ENCODE peak calls at places on chromosomes 6 and 20, in eight cellular contexts. S is suprapubic skin, A is cardiac muscle cell, N is SK-N-SH, I is AG09309, O is AG10803, J is Panc1, E is choroid plexus epithelial cell. M is an unnamed sample.

GRCh38 chr6:72182337-72183246 is 296.2 kb downstream of the RIMS1 start:
- DNase-seq in N (peak), I (no peak), S (no peak), J (no peak), E (peak), A (peak), O (peak), M (no peak)

GRCh38 chr6:112827793-112828192 is 480.7 kb downstream of the RFPL4B start:
- DNase-seq in N (no peak), I (no peak), S (no peak), J (no peak), O (peak), A (no peak), E (no peak), M (no peak)

GRCh38 chr6:147486683-147487082 is 21.8 kb upstream of the SAMD5 start:
- DNase-seq in S (no peak), E (no peak), N (no peak), O (no peak), J (no peak), A (no peak), I (no peak), M (no peak)

GRCh38 chr6:55255061-55255571 is 72.2 kb upstream of the GFRAL start:
- DNase-seq in A (no peak), E (no peak), O (no peak), J (no peak), S (no peak), I (no peak), N (no peak), M (no peak)

GRCh38 chr6:168908887-168909286 is 344.8 kb downstream of the THBS2 start:
- DNase-seq in E (peak), J (no peak), O (peak), I (peak), A (no peak), S (no peak), N (no peak), M (no peak)

GRCh38 chr20:53413188-53413631 is 180.4 kb downstream of the ZNF217 start:
- DNase-seq in J (peak), O (no peak), A (peak), S (no peak), I (no peak), N (no peak), E (peak), M (no peak)

GRCh38 chr6:168159503-168159902 is 80.5 kb upstream of the FRMD1 start:
- DNase-seq in S (no peak), I (no peak), O (no peak), A (no peak), N (no peak), E (no peak), J (no peak), M (no peak)

GRCh38 chr6:72533601-72534000 is 88.3 kb upstream of the KCNQ5 start:
- DNase-seq in I (no peak), N (no peak), E (peak), J (no peak), A (no peak), S (no peak), O (peak), M (no peak)

GRCh38 chr6:96301781-96302180 is 219.8 kb upstream of the UFL1 start:
- DNase-seq in J (no peak), N (no peak), O (no peak), E (no peak), S (no peak), I (no peak), A (no peak), M (peak)

GRCh38 chr6:71012871-71013456 is 56.1 kb upstream of the B3GAT2 start:
- DNase-seq in A (peak), J (peak), E (peak), S (no peak), I (peak), O (peak), N (peak), M (peak)

GRCh38 chr20:10524643-10525042 is 89.5 kb downstream of the SLX4IP start:
- DNase-seq in E (peak), S (no peak), J (no peak), N (no peak), I (no peak), O (no peak), A (no peak), M (no peak)

GRCh38 chr6:70956451-70957283 is at the start of gene B3GAT2:
- DNase-seq in A (peak), J (no peak), I (no peak), E (peak), S (no peak), N (peak), O (peak), M (no peak)

GRCh38 chr6:33692760-33693158 is 18.7 kb downstream of the UQCC2 start:
- DNase-seq in N (no peak), I (no peak), S (no peak), J (no peak), E (no peak), A (no peak), O (peak), M (no peak)

GRCh38 chr6:90088009-90088408 is 193.7 kb downstream of the GJA10 start:
- DNase-seq in O (peak), J (no peak), A (no peak), N (no peak), I (no peak), S (no peak), E (peak), M (peak)

GRCh38 chr20:41175727-41176330 is 38.5 kb downstream of the PLCG1 start:
- DNase-seq in I (no peak), A (no peak), J (no peak), E (no peak), N (no peak), O (no peak), S (no peak), M (no peak)

GRCh38 chr6:170292111-170292777 is 1.4 kb upstream of the DLL1 start:
- DNase-seq in S (no peak), N (peak), A (no peak), O (no peak), J (no peak), I (no peak), E (no peak), M (no peak)

GRCh38 chr6:30891816-30892553 is 7.7 kb downstream of the DDR1 start:
- DNase-seq in I (no peak), J (no peak), O (no peak), S (peak), E (no peak), N (peak), A (no peak), M (no peak)

GRCh38 chr6:111382476-111383294 is 100.3 kb downstream of the REV3L start:
- DNase-seq in N (no peak), S (no peak), I (no peak), O (no peak), J (no peak), A (no peak), E (no peak), M (no peak)

GRCh38 chr6:148085651-148086321 is 256.9 kb upstream of the SASH1 start:
- DNase-seq in A (no peak), I (peak), J (no peak), N (no peak), S (no peak), O (no peak), E (no peak), M (no peak)

GRCh38 chr6:50264995-50265571 is 215.4 kb upstream of the DEFB112 start:
- DNase-seq in N (peak), O (no peak), E (no peak), S (no peak), A (peak), J (no peak), I (no peak), M (no peak)

GRCh38 chr6:151999194-151999593 is 191.7 kb downstream of the ESR1 start:
- DNase-seq in A (no peak), N (no peak), S (no peak), I (no peak), O (no peak), J (no peak), E (peak), M (peak)

GRCh38 chr20:38168791-38169589 is 3.9 kb upstream of the TGM2 start:
- DNase-seq in S (no peak), A (no peak), J (no peak), N (no peak), O (no peak), I (no peak), E (no peak), M (no peak)

GRCh38 chr6:113907107-113907506 is 50.0 kb downstream of the MARCKS start:
- DNase-seq in A (no peak), O (no peak), S (no peak), N (no peak), E (peak), I (no peak), J (no peak), M (no peak)

GRCh38 chr20:43563991-43564390 is 5.2 kb downstream of the SGK2 start:
- DNase-seq in E (no peak), S (no peak), J (no peak), N (no peak), A (no peak), O (no peak), I (no peak), M (no peak)

GRCh38 chr20:43564993-43565757 is 6.3 kb downstream of the SGK2 start:
- DNase-seq in S (no peak), E (no peak), I (no peak), N (no peak), A (peak), J (no peak), O (no peak), M (no peak)

GRCh38 chr20:43565758-43566104 is 6.9 kb downstream of the SGK2 start:
- DNase-seq in O (no peak), I (no peak), S (no peak), J (no peak), A (no peak), E (no peak), N (no peak), M (no peak)

GRCh38 chr20:43564455-43564854 is 5.6 kb downstream of the SGK2 start:
- DNase-seq in N (no peak), A (no peak), O (no peak), I (no peak), J (no peak), S (no peak), E (no peak), M (no peak)

DNA sequence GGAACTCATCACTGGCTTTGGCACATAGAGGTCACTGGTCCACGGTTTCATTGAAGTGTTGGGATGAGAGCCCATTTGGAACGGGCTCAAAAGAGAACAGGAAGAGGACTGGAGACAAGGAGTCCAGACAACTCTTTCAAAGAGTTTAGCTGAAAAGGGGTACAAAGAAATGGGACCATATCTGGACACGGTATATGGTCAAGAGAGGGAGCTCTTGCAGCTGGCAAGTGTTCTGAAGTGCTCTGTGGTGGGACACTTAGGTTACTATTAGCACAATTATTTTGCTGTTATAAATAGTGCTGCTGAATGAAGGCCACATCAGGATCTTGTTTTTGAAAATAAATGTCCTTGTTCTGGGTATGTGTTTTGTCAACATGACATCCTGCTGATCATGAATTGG is 4.6 kb downstream of the SGK2 start:
- DNase-seq in O (no peak), I (no peak), E (peak), S (no peak), J (no peak), A (no peak), N (no peak), M (no peak)
- H3K4me3 ChIP-seq in O (no peak), I (no peak), E (no peak), S (no peak), J (no peak), A (no peak), N (no peak), M (no peak)

DNA sequence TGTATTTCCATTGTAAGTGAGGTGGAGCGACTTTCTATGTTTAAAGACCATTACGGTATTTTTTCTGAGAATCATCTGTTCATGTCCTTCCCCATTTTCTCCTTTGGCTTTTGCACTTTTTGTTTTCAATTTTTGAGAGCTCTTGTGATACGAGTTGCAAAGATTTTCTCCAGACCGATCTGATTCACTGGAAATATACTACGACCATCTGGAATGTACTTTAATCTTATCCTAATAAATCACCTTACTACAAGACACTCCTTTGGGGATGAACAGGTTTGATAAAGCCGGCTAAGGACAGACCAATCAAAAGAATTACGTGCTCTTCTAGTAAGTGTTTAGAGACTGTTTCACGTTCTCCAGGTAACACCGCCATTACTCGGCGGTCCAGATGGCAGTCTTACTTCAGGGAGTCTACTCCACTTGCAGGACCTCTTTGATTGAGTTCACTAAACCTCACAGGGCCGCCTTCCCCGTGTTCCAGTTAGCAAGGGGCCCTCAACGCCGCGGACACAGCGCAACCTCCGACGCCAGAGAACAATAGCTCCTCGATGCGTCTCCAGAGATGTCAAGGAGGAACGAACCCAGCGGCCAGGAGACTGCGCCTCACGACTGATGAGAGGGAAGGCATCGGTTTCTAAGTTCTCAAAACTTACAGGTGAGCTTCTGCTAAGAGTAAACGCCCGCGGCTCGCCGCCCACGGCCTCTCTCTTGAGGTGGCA is 949 bp upstream of the WTAP start:
- DNase-seq in A (no peak), N (no peak), I (no peak), J (no peak), S (no peak), O (no peak), E (no peak), M (no peak)
- TF ChIP-seq CTCF in A (no peak), N (no peak), I (no peak), J (no peak), S (no peak), O (no peak), E (no peak), M (no peak)

GRCh38 chr20:64077541-64077875 is 1.8 kb downstream of the RGS19 start:
- DNase-seq in O (no peak), N (no peak), I (no peak), S (no peak), J (no peak), E (no peak), A (no peak), M (no peak)
- H3K4me3 ChIP-seq in O (no peak), N (no peak), I (no peak), S (peak), J (no peak), E (no peak), A (no peak), M (no peak)

GRCh38 chr6:115972679-115973078 is 88.0 kb downstream of the FRK start:
- DNase-seq in A (no peak), O (no peak), E (peak), S (no peak), N (no peak), I (no peak), J (no peak), M (no peak)
- TF ChIP-seq CTCF in A (no peak), O (no peak), E (no peak), S (no peak), N (no peak), I (no peak), J (no peak), M (peak)

M was measured in epithelial cell of proximal tubule.